ENCODE peak calls at places on chromosomes 12 and 14, in six cellular contexts. U, K, L, W, T and G are unnamed samples. For H3K36me3, the result is how much of the 10 kb centered on the place peaks cover.

GRCh38 chr12:13666806-13667205 is 314.6 kb downstream of the GRIN2B start:
- DNase-seq in T (no peak), W (no peak), U (no peak), L (no peak), K (no peak), G (no peak)

GRCh38 chr14:64191756-64192155 is 102.4 kb downstream of the ESR2 start:
- DNase-seq in W (peak), U (no peak), T (peak), K (peak), L (no peak), G (no peak)

GRCh38 chr14:69049675-69050074 is 70.6 kb upstream of the ACTN1 start:
- DNase-seq in U (no peak), K (peak), T (peak), W (peak), L (no peak), G (no peak)

GRCh38 chr12:85448548-85449139 is 168.6 kb downstream of the ALX1 start:
- DNase-seq in U (no peak), T (peak), K (no peak), W (peak), L (no peak), G (no peak)

GRCh38 chr12:109092484-109093021 is 719 bp downstream of the ALKBH2 start:
- DNase-seq in W (no peak), T (no peak), L (no peak), K (no peak), U (no peak), G (no peak)

GRCh38 chr12:386651-387050 is 2.5 kb downstream of the KDM5A start:
- DNase-seq in K (no peak), T (peak), W (peak), L (no peak), U (no peak), G (no peak)

GRCh38 chr12:13386269-13387039 is 189.9 kb downstream of the EMP1 start:
- DNase-seq in L (no peak), U (no peak), K (no peak), W (no peak), T (no peak), G (no peak)

GRCh38 chr12:2940564-2940963 is 18.6 kb upstream of the TEAD4 start:
- DNase-seq in T (no peak), U (no peak), L (no peak), W (no peak), K (no peak), G (no peak)

GRCh38 chr12:76802060-76802459 is 38.1 kb downstream of the ZDHHC17 start:
- DNase-seq in K (no peak), U (no peak), T (no peak), L (no peak), W (no peak), G (no peak)

GRCh38 chr14:59360923-59361794 is 104.0 kb downstream of the GPR135 start:
- DNase-seq in W (peak), L (peak), U (no peak), K (no peak), T (peak), G (no peak)

GRCh38 chr14:54754623-54755386 is 147.8 kb downstream of the GCH1 start:
- DNase-seq in L (no peak), U (no peak), T (no peak), K (no peak), W (no peak), G (no peak)

GRCh38 chr12:72053604-72054003 is 115.0 kb downstream of the TPH2 start:
- DNase-seq in U (no peak), L (no peak), K (no peak), W (peak), T (no peak), G (no peak)

GRCh38 chr12:1117371-1117770 is 126.3 kb downstream of the ERC1 start:
- DNase-seq in T (peak), U (no peak), W (no peak), L (no peak), K (no peak), G (no peak)

GRCh38 chr14:95784137-95784536 is 70.2 kb upstream of the TCL1A start:
- DNase-seq in L (no peak), T (peak), K (no peak), W (peak), U (peak), G (no peak)

GRCh38 chr14:74950795-74951442 is 4.5 kb downstream of the PGF start:
- DNase-seq in T (peak), L (no peak), K (no peak), W (no peak), U (no peak), G (no peak)

GRCh38 chr14:86430807-86431206 is 900.9 kb downstream of the FLRT2 start:
- DNase-seq in L (no peak), T (peak), W (peak), U (no peak), K (no peak), G (no peak)

GRCh38 chr14:100294213-100294962 is 11.9 kb downstream of the SLC25A29 start:
- DNase-seq in T (no peak), U (peak), K (no peak), L (no peak), W (no peak), G (peak)

GRCh38 chr14:61152851-61153364 is 128.2 kb downstream of the TMEM30B start:
- DNase-seq in K (no peak), L (no peak), T (peak), U (no peak), W (peak), G (no peak)

GRCh38 chr14:21924479-21924878 is 250.9 kb upstream of the OR4E1 start:
- DNase-seq in T (no peak), L (no peak), K (no peak), W (no peak), U (no peak), G (peak)

GRCh38 chr12:116469344-116469743 is 89.8 kb upstream of the MAP1LC3B2 start:
- DNase-seq in K (no peak), W (no peak), U (no peak), L (no peak), T (no peak), G (no peak)

GRCh38 chr12:54917001-54917488 is 62.7 kb downstream of the MUCL1 start:
- DNase-seq in L (no peak), T (no peak), U (peak), W (no peak), K (no peak), G (no peak)

GRCh38 chr14:30620178-30620577 is 1.9 kb upstream of the SCFD1 start:
- DNase-seq in W (peak), K (no peak), T (peak), L (no peak), U (no peak), G (peak)

GRCh38 chr12:130972589-130972950 is 18.9 kb downstream of the ADGRD1 start:
- DNase-seq in W (no peak), U (no peak), K (no peak), L (no peak), T (no peak), G (no peak)

GRCh38 chr12:130973109-130973508 is 19.4 kb downstream of the ADGRD1 start:
- DNase-seq in W (no peak), K (no peak), L (no peak), T (no peak), U (no peak), G (no peak)

GRCh38 chr12:130970165-130970907 is 16.6 kb downstream of the ADGRD1 start:
- DNase-seq in T (no peak), U (no peak), L (no peak), W (no peak), K (no peak), G (peak)

GRCh38 chr12:130970908-130971233 is 17.2 kb downstream of the ADGRD1 start:
- DNase-seq in W (no peak), U (no peak), L (no peak), T (no peak), K (no peak), G (no peak)

GRCh38 chr12:130971871-130972588 is 18.3 kb downstream of the ADGRD1 start:
- DNase-seq in U (no peak), K (no peak), T (no peak), W (peak), L (no peak), G (no peak)
- H3K36me3 ChIP-seq in U (under half), K (under half), T (under half), W (under half), L (under half), G (under half)

DNA sequence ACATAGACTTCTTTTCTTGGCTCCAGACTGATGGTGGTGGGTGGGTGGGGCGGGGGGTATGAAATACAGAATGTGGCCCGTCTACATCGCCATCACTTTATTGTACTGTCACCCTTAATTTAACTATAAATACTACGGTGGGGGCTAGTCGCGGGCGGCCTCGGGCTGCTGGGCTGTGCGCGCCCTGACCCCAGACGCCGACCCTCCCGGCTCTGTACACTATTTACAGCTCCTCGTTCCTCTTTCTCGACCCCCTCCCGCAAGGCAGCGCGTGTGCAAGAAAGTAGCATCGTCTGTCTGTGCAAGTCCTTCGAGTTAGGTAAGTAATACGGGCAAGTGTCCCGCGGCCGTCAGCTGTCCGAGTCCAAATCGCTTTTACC is 1.8 kb downstream of the GSC start:
- DNase-seq in U (peak), W (no peak), L (no peak), K (no peak), T (no peak), G (no peak)
- H3K4me3 ChIP-seq in U (peak), W (peak), L (peak), K (no peak), T (no peak), G (no peak)

GRCh38 chr14:83355609-83356008 is 1822.0 kb upstream of the SEL1L start:
- DNase-seq in K (no peak), L (no peak), W (no peak), T (no peak), U (no peak), G (no peak)
- H3K36me3 ChIP-seq in K (under half), L (under half), W (under half), T (under half), U (under half), G (under half)

GRCh38 chr12:120238224-120238616 is 27.3 kb downstream of the PXN start:
- DNase-seq in U (no peak), T (no peak), L (no peak), K (no peak), W (no peak), G (no peak)

GRCh38 chr12:120236124-120236398 is 29.5 kb downstream of the PXN start:
- DNase-seq in W (no peak), L (no peak), T (no peak), U (no peak), K (no peak), G (no peak)

GRCh38 chr12:120231316-120232011 is 30.6 kb upstream of the RPLP0 start:
- DNase-seq in K (peak), T (peak), U (peak), W (peak), L (no peak), G (no peak)

GRCh38 chr12:120235369-120236123 is 30.0 kb downstream of the PXN start:
- DNase-seq in W (no peak), K (no peak), U (peak), L (no peak), T (no peak), G (no peak)

GRCh38 chr12:120234643-120235368 is 30.7 kb downstream of the PXN start:
- DNase-seq in K (peak), L (peak), T (peak), W (peak), U (peak), G (no peak)
- H3K4me3 ChIP-seq in K (no peak), L (no peak), T (no peak), W (peak), U (no peak), G (no peak)